ENCODE peak calls at places on chromosomes 5 and 9, in nine cellular contexts. One of them, this sample, is unnamed.

GRCh38 chr5:93583525-93583798 is 440 bp downstream of the NR2F1 start:
- DNase-seq in OCI-LY7: no peak
- DNase-seq in cardiac muscle cell: no peak
- DNase-seq in uterus: no peak
- DNase-seq in ovary: no peak
- DNase-seq in body of pancreas: no peak
- DNase-seq in astrocyte: no peak
- DNase-seq in tibial nerve: no peak
- DNase-seq in GM23248: no peak
- DNase-seq in this sample: no peak

GRCh38 chr9:134266418-134266817 is 59.8 kb upstream of the RXRA start:
- DNase-seq in body of pancreas: no peak
- DNase-seq in GM23248: no peak
- DNase-seq in tibial nerve: no peak
- DNase-seq in cardiac muscle cell: no peak
- DNase-seq in ovary: no peak
- DNase-seq in astrocyte: no peak
- DNase-seq in uterus: no peak
- DNase-seq in OCI-LY7: no peak
- DNase-seq in this sample: no peak

GRCh38 chr5:179886190-179886589 is 21.5 kb downstream of the TBC1D9B start:
- DNase-seq in astrocyte: no peak
- DNase-seq in OCI-LY7: no peak
- DNase-seq in ovary: no peak
- DNase-seq in tibial nerve: no peak
- DNase-seq in GM23248: peak
- DNase-seq in cardiac muscle cell: no peak
- DNase-seq in body of pancreas: no peak
- DNase-seq in uterus: no peak
- DNase-seq in this sample: no peak

GRCh38 chr5:129960831-129961230 is 56.6 kb downstream of the CHSY3 start:
- DNase-seq in ovary: no peak
- DNase-seq in cardiac muscle cell: no peak
- DNase-seq in OCI-LY7: no peak
- DNase-seq in GM23248: no peak
- DNase-seq in uterus: no peak
- DNase-seq in body of pancreas: no peak
- DNase-seq in tibial nerve: no peak
- DNase-seq in astrocyte: no peak
- DNase-seq in this sample: no peak

GRCh38 chr9:68669189-68669588 is 35.9 kb upstream of the PIP5K1B start:
- DNase-seq in cardiac muscle cell: no peak
- DNase-seq in tibial nerve: no peak
- DNase-seq in ovary: no peak
- DNase-seq in astrocyte: no peak
- DNase-seq in OCI-LY7: no peak
- DNase-seq in body of pancreas: no peak
- DNase-seq in uterus: no peak
- DNase-seq in GM23248: no peak
- DNase-seq in this sample: no peak

GRCh38 chr5:103522586-103522985 is 40.0 kb downstream of the NUDT12 start:
- DNase-seq in cardiac muscle cell: peak
- DNase-seq in ovary: no peak
- DNase-seq in astrocyte: no peak
- DNase-seq in tibial nerve: no peak
- DNase-seq in GM23248: peak
- DNase-seq in OCI-LY7: no peak
- DNase-seq in uterus: no peak
- DNase-seq in body of pancreas: no peak
- DNase-seq in this sample: no peak

GRCh38 chr5:143409972-143410371 is 6.5 kb upstream of the NR3C1 start:
- DNase-seq in cardiac muscle cell: no peak
- DNase-seq in ovary: no peak
- DNase-seq in body of pancreas: no peak
- DNase-seq in GM23248: no peak
- DNase-seq in astrocyte: no peak
- DNase-seq in OCI-LY7: no peak
- DNase-seq in tibial nerve: no peak
- DNase-seq in uterus: no peak
- DNase-seq in this sample: no peak

GRCh38 chr5:151628112-151628823 is 37.1 kb upstream of the FAT2 start:
- DNase-seq in OCI-LY7: no peak
- DNase-seq in GM23248: peak
- DNase-seq in body of pancreas: no peak
- DNase-seq in tibial nerve: peak
- DNase-seq in uterus: no peak
- DNase-seq in ovary: no peak
- DNase-seq in cardiac muscle cell: no peak
- DNase-seq in astrocyte: peak
- DNase-seq in this sample: no peak

GRCh38 chr5:128228506-128228905 is 144.9 kb downstream of the SLC12A2 start:
- DNase-seq in uterus: no peak
- DNase-seq in ovary: no peak
- DNase-seq in astrocyte: peak
- DNase-seq in body of pancreas: no peak
- DNase-seq in OCI-LY7: no peak
- DNase-seq in cardiac muscle cell: no peak
- DNase-seq in GM23248: peak
- DNase-seq in tibial nerve: no peak
- DNase-seq in this sample: no peak

GRCh38 chr9:99822596-99823391 is 1.1 kb downstream of the NR4A3 start:
- DNase-seq in body of pancreas: peak
- DNase-seq in OCI-LY7: peak
- DNase-seq in GM23248: peak
- DNase-seq in uterus: peak
- DNase-seq in ovary: peak
- DNase-seq in astrocyte: peak
- DNase-seq in cardiac muscle cell: peak
- DNase-seq in tibial nerve: no peak
- DNase-seq in this sample: peak

GRCh38 chr9:112017878-112018277 is 121.3 kb downstream of the UGCG start:
- DNase-seq in body of pancreas: no peak
- DNase-seq in astrocyte: no peak
- DNase-seq in GM23248: no peak
- DNase-seq in OCI-LY7: no peak
- DNase-seq in cardiac muscle cell: no peak
- DNase-seq in ovary: no peak
- DNase-seq in tibial nerve: no peak
- DNase-seq in uterus: no peak
- DNase-seq in this sample: no peak

GRCh38 chr5:146877783-146878470 is 630 bp downstream of the PPP2R2B start:
- DNase-seq in body of pancreas: peak
- DNase-seq in ovary: no peak
- DNase-seq in tibial nerve: no peak
- DNase-seq in OCI-LY7: no peak
- DNase-seq in GM23248: peak
- DNase-seq in astrocyte: peak
- DNase-seq in cardiac muscle cell: peak
- DNase-seq in uterus: peak
- DNase-seq in this sample: no peak

GRCh38 chr9:103713631-103714030 is 380.5 kb upstream of the SMC2 start:
- DNase-seq in tibial nerve: no peak
- DNase-seq in cardiac muscle cell: no peak
- DNase-seq in astrocyte: no peak
- DNase-seq in ovary: no peak
- DNase-seq in uterus: no peak
- DNase-seq in OCI-LY7: no peak
- DNase-seq in body of pancreas: no peak
- DNase-seq in GM23248: no peak
- DNase-seq in this sample: no peak

GRCh38 chr5:161150589-161150988 is 298.6 kb upstream of the ATP10B start:
- DNase-seq in OCI-LY7: no peak
- DNase-seq in ovary: no peak
- DNase-seq in cardiac muscle cell: no peak
- DNase-seq in uterus: no peak
- DNase-seq in body of pancreas: no peak
- DNase-seq in GM23248: no peak
- DNase-seq in tibial nerve: no peak
- DNase-seq in astrocyte: no peak
- DNase-seq in this sample: no peak

GRCh38 chr5:10046681-10047080 is 203.0 kb downstream of the ATPSCKMT start:
- DNase-seq in tibial nerve: no peak
- DNase-seq in astrocyte: no peak
- DNase-seq in OCI-LY7: no peak
- DNase-seq in body of pancreas: no peak
- DNase-seq in uterus: no peak
- DNase-seq in ovary: no peak
- DNase-seq in GM23248: no peak
- DNase-seq in cardiac muscle cell: no peak
- DNase-seq in this sample: no peak

GRCh38 chr5:124888050-124888506 is 141.6 kb upstream of the ZNF608 start:
- DNase-seq in ovary: no peak
- DNase-seq in GM23248: no peak
- DNase-seq in cardiac muscle cell: peak
- DNase-seq in OCI-LY7: peak
- DNase-seq in tibial nerve: no peak
- DNase-seq in astrocyte: no peak
- DNase-seq in uterus: no peak
- DNase-seq in body of pancreas: peak
- DNase-seq in this sample: no peak
- H3K27ac ChIP-seq in ovary: no peak
- H3K27ac ChIP-seq in GM23248: no peak
- H3K27ac ChIP-seq in cardiac muscle cell: no peak
- H3K27ac ChIP-seq in OCI-LY7: no peak
- H3K27ac ChIP-seq in tibial nerve: peak
- H3K27ac ChIP-seq in astrocyte: no peak
- H3K27ac ChIP-seq in uterus: peak
- H3K27ac ChIP-seq in body of pancreas: peak
- H3K27ac ChIP-seq in this sample: no peak

DNA sequence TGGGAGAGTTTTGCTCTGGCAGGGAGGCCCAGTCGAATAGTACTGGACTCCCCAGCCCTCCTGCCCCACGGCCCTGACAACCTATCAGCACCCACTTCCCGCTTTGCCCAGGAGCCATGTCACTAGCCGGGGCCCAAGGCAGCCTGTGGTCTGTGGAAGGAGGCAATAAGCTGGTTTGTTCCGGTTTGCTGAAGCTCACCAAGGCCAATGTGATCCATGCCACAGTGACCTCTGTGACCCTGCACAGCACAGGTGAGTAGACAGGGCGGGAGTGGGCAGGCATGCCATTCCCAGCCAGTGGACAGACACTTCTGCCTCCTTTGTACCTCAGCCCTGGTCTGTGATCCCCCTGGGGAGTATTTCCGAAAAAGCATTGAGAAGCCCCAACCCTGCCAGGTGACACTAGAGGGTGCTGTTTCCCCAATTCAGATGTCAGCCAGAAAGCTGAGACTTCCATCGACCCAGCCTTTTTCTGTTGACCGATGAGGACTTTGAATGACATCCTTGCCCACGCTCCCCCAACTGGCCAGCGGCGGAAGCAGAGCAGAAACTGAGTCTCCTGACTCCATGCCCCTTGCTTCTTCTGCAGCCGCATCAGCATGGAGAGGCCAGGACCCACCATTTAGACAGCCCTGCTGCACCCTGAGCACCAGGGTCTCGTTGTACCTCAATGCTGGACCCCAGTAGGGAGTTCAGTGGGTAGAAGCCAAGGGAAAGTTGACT is 9.6 kb downstream of the PCYOX1L start:
- DNase-seq in ovary: peak
- DNase-seq in uterus: peak
- DNase-seq in astrocyte: peak
- DNase-seq in cardiac muscle cell: peak
- DNase-seq in OCI-LY7: peak
- DNase-seq in tibial nerve: peak
- DNase-seq in body of pancreas: peak
- DNase-seq in GM23248: peak
- DNase-seq in this sample: peak
- H3K27ac ChIP-seq in ovary: no peak
- H3K27ac ChIP-seq in uterus: no peak
- H3K27ac ChIP-seq in astrocyte: no peak
- H3K27ac ChIP-seq in cardiac muscle cell: no peak
- H3K27ac ChIP-seq in OCI-LY7: no peak
- H3K27ac ChIP-seq in tibial nerve: no peak
- H3K27ac ChIP-seq in body of pancreas: no peak
- H3K27ac ChIP-seq in GM23248: no peak
- H3K27ac ChIP-seq in this sample: no peak

DNA sequence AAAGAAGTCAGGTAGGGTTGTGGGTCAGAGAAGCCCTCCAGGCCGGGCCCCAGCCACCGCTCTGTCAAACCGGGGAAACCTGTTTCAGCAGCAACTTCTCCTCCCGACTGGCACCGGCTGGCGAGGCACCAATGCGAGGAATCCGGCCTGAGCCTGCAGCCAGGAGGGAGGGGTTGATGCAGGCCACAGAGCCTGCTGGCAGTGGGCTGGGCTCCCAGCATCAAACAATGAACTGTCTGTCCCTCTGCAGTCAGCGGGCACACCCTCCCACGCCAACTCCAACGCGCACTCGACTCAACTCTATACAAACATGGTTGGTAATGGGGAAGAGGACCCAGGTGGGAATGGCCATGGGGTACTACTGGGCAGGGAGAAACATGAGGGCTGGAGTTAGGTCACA is 12.1 kb downstream of the PCDH1 start:
- DNase-seq in OCI-LY7: no peak
- DNase-seq in astrocyte: no peak
- DNase-seq in body of pancreas: peak
- DNase-seq in cardiac muscle cell: no peak
- DNase-seq in tibial nerve: no peak
- DNase-seq in uterus: no peak
- DNase-seq in ovary: no peak
- DNase-seq in GM23248: no peak
- DNase-seq in this sample: peak
- H3K27ac ChIP-seq in OCI-LY7: no peak
- H3K27ac ChIP-seq in astrocyte: no peak
- H3K27ac ChIP-seq in body of pancreas: peak
- H3K27ac ChIP-seq in cardiac muscle cell: no peak
- H3K27ac ChIP-seq in tibial nerve: peak
- H3K27ac ChIP-seq in uterus: no peak
- H3K27ac ChIP-seq in ovary: no peak
- H3K27ac ChIP-seq in GM23248: no peak
- H3K27ac ChIP-seq in this sample: peak

GRCh38 chr5:172175263-172175719 is 12.7 kb downstream of the STK10 start:
- DNase-seq in GM23248: no peak
- DNase-seq in tibial nerve: no peak
- DNase-seq in cardiac muscle cell: peak
- DNase-seq in OCI-LY7: peak
- DNase-seq in body of pancreas: no peak
- DNase-seq in astrocyte: no peak
- DNase-seq in uterus: no peak
- DNase-seq in ovary: no peak
- DNase-seq in this sample: no peak

GRCh38 chr5:172179032-172179989 is 8.7 kb downstream of the STK10 start:
- DNase-seq in tibial nerve: no peak
- DNase-seq in astrocyte: peak
- DNase-seq in GM23248: no peak
- DNase-seq in ovary: no peak
- DNase-seq in body of pancreas: no peak
- DNase-seq in cardiac muscle cell: peak
- DNase-seq in uterus: no peak
- DNase-seq in OCI-LY7: peak
- DNase-seq in this sample: no peak

GRCh38 chr5:172177232-172177631 is 10.8 kb downstream of the STK10 start:
- DNase-seq in ovary: no peak
- DNase-seq in astrocyte: no peak
- DNase-seq in uterus: no peak
- DNase-seq in body of pancreas: no peak
- DNase-seq in tibial nerve: no peak
- DNase-seq in OCI-LY7: no peak
- DNase-seq in GM23248: no peak
- DNase-seq in cardiac muscle cell: no peak
- DNase-seq in this sample: no peak

GRCh38 chr5:172180936-172181335 is 7.1 kb downstream of the STK10 start:
- DNase-seq in astrocyte: no peak
- DNase-seq in cardiac muscle cell: no peak
- DNase-seq in body of pancreas: no peak
- DNase-seq in ovary: no peak
- DNase-seq in GM23248: no peak
- DNase-seq in tibial nerve: no peak
- DNase-seq in OCI-LY7: no peak
- DNase-seq in uterus: no peak
- DNase-seq in this sample: no peak

GRCh38 chr5:172178301-172179031 is 9.6 kb downstream of the STK10 start:
- DNase-seq in ovary: no peak
- DNase-seq in astrocyte: no peak
- DNase-seq in body of pancreas: no peak
- DNase-seq in GM23248: no peak
- DNase-seq in uterus: no peak
- DNase-seq in tibial nerve: no peak
- DNase-seq in cardiac muscle cell: no peak
- DNase-seq in OCI-LY7: peak
- DNase-seq in this sample: no peak
- H3K27ac ChIP-seq in ovary: no peak
- H3K27ac ChIP-seq in astrocyte: no peak
- H3K27ac ChIP-seq in body of pancreas: no peak
- H3K27ac ChIP-seq in GM23248: no peak
- H3K27ac ChIP-seq in uterus: no peak
- H3K27ac ChIP-seq in tibial nerve: peak
- H3K27ac ChIP-seq in cardiac muscle cell: peak
- H3K27ac ChIP-seq in OCI-LY7: peak
- H3K27ac ChIP-seq in this sample: no peak

This sample was measured in testis.